ENCODE peak calls at places on chromosomes 5 and 9, in eight cellular contexts. A is heart left ventricle; W is mammary epithelial cell; E is CD8-positive, alpha-beta memory T cell; S is prostate gland; F is tibial nerve; R is body of pancreas; H is uterus. T is an unnamed sample.

GRCh38 chr5:150302301-150303069 is at the start of gene ARSI:
- DNase-seq in H (peak; percentile 86), F (no peak), E (no peak), A (peak; percentile 56), W (peak; percentile 43), R (peak; percentile 32), S (no peak), T (no peak)

GRCh38 chr9:4290427-4290837 is 9.4 kb downstream of the GLIS3 start:
- DNase-seq in W (no peak), R (no peak), F (no peak), S (no peak), H (no peak), E (no peak), A (no peak), T (no peak)

GRCh38 chr9:93132946-93133640 is 958 bp downstream of the NINJ1 start:
- DNase-seq in E (no peak), A (peak; percentile 68), R (peak; percentile 53), H (peak; percentile 46), W (peak; percentile 39), S (peak; percentile 58), F (no peak), T (no peak)

GRCh38 chr5:33891731-33892418 is at the start of gene ADAMTS12:
- DNase-seq in E (no peak), W (peak; percentile 49), F (no peak), H (peak; percentile 75), A (peak; percentile 65), S (no peak), R (peak; percentile 15), T (no peak)

GRCh38 chr5:4941957-4942830 is 197.9 kb upstream of the ADAMTS16 start:
- DNase-seq in S (no peak), H (peak; percentile 21), R (no peak), E (no peak), F (no peak), W (no peak), A (peak; percentile 23), T (peak; percentile 17)

GRCh38 chr5:15008476-15008875 is 136.9 kb upstream of the ANKH start:
- DNase-seq in W (peak; percentile 96), E (no peak), S (peak; percentile 96), F (peak; percentile 88), H (peak; percentile 83), R (peak; percentile 92), A (peak; percentile 91), T (no peak)

GRCh38 chr9:106529616-106530015 is 333.4 kb upstream of the ZNF462 start:
- DNase-seq in S (no peak), R (no peak), A (no peak), W (peak; percentile 21), E (no peak), F (no peak), H (no peak), T (no peak)

GRCh38 chr5:42842860-42843641 is 31.4 kb upstream of the SELENOP start:
- DNase-seq in A (no peak), R (no peak), H (peak; percentile 19), S (no peak), E (no peak), W (no peak), F (no peak), T (no peak)

GRCh38 chr5:372911-373709 is 51.6 kb downstream of the AHRR start:
- DNase-seq in W (no peak), E (no peak), A (no peak), R (no peak), H (no peak), S (peak; percentile 2), F (no peak), T (no peak)

GRCh38 chr5:175252234-175252805 is 191.7 kb downstream of the DRD1 start:
- DNase-seq in F (no peak), W (no peak), S (no peak), E (no peak), R (no peak), A (no peak), H (no peak), T (no peak)

GRCh38 chr9:33329117-33329563 is 38.8 kb downstream of the NFX1 start:
- DNase-seq in A (peak; percentile 34), E (no peak), F (no peak), S (peak; percentile 96), H (peak; percentile 55), W (peak; percentile 98), R (peak; percentile 87), T (no peak)

GRCh38 chr9:83665576-83666200 is 42.1 kb downstream of the UBQLN1 start:
- DNase-seq in S (no peak), W (no peak), R (no peak), H (no peak), F (no peak), E (no peak), A (no peak), T (no peak)

GRCh38 chr9:131289301-131290038 is at the start of gene PLPP7:
- DNase-seq in F (peak; percentile 61), E (no peak), A (peak; percentile 95), W (no peak), R (peak; percentile 41), S (no peak), H (peak; percentile 70), T (peak; percentile 84)

GRCh38 chr5:172417130-172417802 is 37.1 kb downstream of the SH3PXD2B start:
- DNase-seq in A (no peak), F (no peak), W (no peak), R (no peak), H (no peak), S (no peak), E (no peak), T (no peak)

GRCh38 chr5:122858451-122858850 is 13.0 kb downstream of the SNX24 start:
- DNase-seq in E (no peak), H (no peak), A (no peak), W (peak; percentile 77), F (no peak), S (no peak), R (no peak), T (no peak)

GRCh38 chr5:130400091-130400490 is 495.8 kb downstream of the CHSY3 start:
- DNase-seq in A (no peak), F (no peak), S (no peak), E (no peak), R (no peak), H (no peak), W (peak; percentile 40), T (no peak)

DNA sequence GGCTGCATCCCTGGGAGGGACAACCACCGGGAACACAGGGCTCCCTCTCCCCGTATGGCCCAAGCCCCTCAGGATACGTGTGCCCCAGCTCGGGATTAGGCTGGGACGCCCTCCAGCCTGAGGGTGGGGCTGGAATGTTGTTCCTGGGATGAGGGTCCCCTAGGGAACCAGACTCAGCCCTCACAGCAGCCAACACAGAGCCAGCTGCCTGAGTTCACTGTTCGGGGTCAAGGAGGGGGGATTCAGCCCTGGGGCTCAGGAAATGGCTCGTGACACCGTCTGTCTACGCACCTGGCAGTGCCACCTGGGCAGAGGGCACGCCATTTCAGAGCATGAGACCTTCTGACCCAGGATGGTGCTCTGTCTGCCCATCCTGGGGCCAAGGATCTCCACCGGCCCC is 8.9 kb downstream of the RNF44 start:
- DNase-seq in W (no peak), H (no peak), S (no peak), E (no peak), R (no peak), F (no peak), A (no peak), T (no peak)
- H3K36me3 ChIP-seq in W (peaks cover 9% of the 10 kb centered on the region), H (no peaks in the 10 kb centered on the region), S (no peaks in the 10 kb centered on the region), E (peaks cover 33% of the 10 kb centered on the region), R (peaks cover 33% of the 10 kb centered on the region), F (peaks cover 64% of the 10 kb centered on the region), A (peaks cover 51% of the 10 kb centered on the region), T (peaks cover 54% of the 10 kb centered on the region)

GRCh38 chr9:113399646-113400200 is 1.4 kb downstream of the ALAD start:
- DNase-seq in F (no peak), H (no peak), R (no peak), E (no peak), S (no peak), W (no peak), A (peak; percentile 43), T (no peak)
- H3K4me3 ChIP-seq in F (peak overlapping the region; percentile 78), H (no peak overlapping the region), R (no peak overlapping the region), E (peak overlapping the region; percentile 52), S (peak overlapping the region; percentile 65), W (no peak overlapping the region), A (peak overlapping the region; percentile 94), T (no peak overlapping the region)

DNA sequence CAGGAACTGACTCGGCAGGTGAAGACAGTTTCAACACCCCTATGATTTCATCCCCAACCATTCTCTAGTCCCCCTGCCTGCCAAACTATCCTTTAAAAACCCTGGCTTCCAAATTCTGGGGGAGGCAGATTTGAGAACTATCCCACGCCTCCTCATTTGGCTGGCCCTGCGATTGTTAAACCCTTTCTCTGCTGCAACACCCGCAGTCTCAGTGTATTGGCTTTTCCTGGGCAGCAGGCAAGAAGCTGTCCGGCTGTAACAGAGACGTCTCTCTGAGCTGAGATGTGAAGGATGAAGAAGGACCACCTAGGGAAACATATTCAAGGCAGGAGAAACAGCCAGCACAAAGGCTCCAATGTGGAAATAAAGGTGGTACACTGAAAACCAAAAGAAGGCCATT is 6.6 kb downstream of the ST6GALNAC6 start:
- DNase-seq in W (no peak), H (no peak), R (no peak), S (no peak), F (no peak), A (no peak), E (no peak), T (no peak)
- H3K36me3 ChIP-seq in W (peaks cover 23% of the 10 kb centered on the region), H (no peaks in the 10 kb centered on the region), R (peaks cover 28% of the 10 kb centered on the region), S (peaks cover 8% of the 10 kb centered on the region), F (peaks cover 85% of the 10 kb centered on the region), A (peaks cover 81% of the 10 kb centered on the region), E (peaks cover 49% of the 10 kb centered on the region), T (peaks cover 79% of the 10 kb centered on the region)

GRCh38 chr5:147558131-147558730 is 48.4 kb upstream of the DPYSL3 start:
- DNase-seq in F (no peak), A (no peak), S (no peak), W (no peak), R (no peak), E (no peak), H (no peak), T (no peak)

GRCh38 chr5:147559725-147560124 is 49.9 kb upstream of the DPYSL3 start:
- DNase-seq in A (no peak), F (no peak), H (no peak), W (no peak), S (no peak), E (no peak), R (no peak), T (no peak)

GRCh38 chr5:147558826-147559225 is 49.0 kb upstream of the DPYSL3 start:
- DNase-seq in W (peak; percentile 57), R (peak; percentile 18), F (peak; percentile 42), A (peak; percentile 53), E (no peak), H (peak; percentile 65), S (peak; percentile 63), T (peak; percentile 76)

GRCh38 chr5:147561435-147561834 is 51.6 kb upstream of the DPYSL3 start:
- DNase-seq in S (no peak), F (no peak), A (no peak), H (no peak), R (no peak), W (no peak), E (no peak), T (no peak)

GRCh38 chr5:147560982-147561381 is 51.1 kb upstream of the DPYSL3 start:
- DNase-seq in H (no peak), W (no peak), E (no peak), S (no peak), F (no peak), R (no peak), A (no peak), T (no peak)
- H3K4me3 ChIP-seq in H (no peak overlapping the region), W (no peak overlapping the region), E (no peak overlapping the region), S (no peak overlapping the region), F (no peak overlapping the region), R (no peak overlapping the region), A (no peak overlapping the region), T (no peak overlapping the region)